ENCODE peak calls at places on chromosomes 2 and 18, in seven cellular contexts. One of them, this sample, is unnamed.

GRCh38 chr18:30280861-30281470 is 761.6 kb downstream of the DSC3 start:
- DNase-seq in astrocyte: peak
- DNase-seq in endothelial cell of umbilical vein: peak
- DNase-seq in neural progenitor cell: peak
- DNase-seq in hepatocyte: peak
- DNase-seq in A673: peak
- DNase-seq in fibroblast of lung: peak
- DNase-seq in this sample: peak

GRCh38 chr18:56983275-56983992 is 163.5 kb upstream of the BOD1L2 start:
- DNase-seq in fibroblast of lung: no peak
- DNase-seq in astrocyte: no peak
- DNase-seq in A673: no peak
- DNase-seq in hepatocyte: no peak
- DNase-seq in neural progenitor cell: no peak
- DNase-seq in endothelial cell of umbilical vein: no peak
- DNase-seq in this sample: no peak

GRCh38 chr2:13607139-13607538 is 890.4 kb downstream of the TRIB2 start:
- DNase-seq in A673: no peak
- DNase-seq in endothelial cell of umbilical vein: no peak
- DNase-seq in astrocyte: no peak
- DNase-seq in fibroblast of lung: no peak
- DNase-seq in neural progenitor cell: no peak
- DNase-seq in hepatocyte: no peak
- DNase-seq in this sample: no peak

GRCh38 chr2:188798159-188798558 is 176.0 kb upstream of the COL3A1 start:
- DNase-seq in astrocyte: no peak
- DNase-seq in hepatocyte: peak
- DNase-seq in A673: peak
- DNase-seq in endothelial cell of umbilical vein: peak
- DNase-seq in neural progenitor cell: no peak
- DNase-seq in fibroblast of lung: no peak
- DNase-seq in this sample: peak

GRCh38 chr18:21262244-21262643 is 20.2 kb downstream of the GREB1L start:
- DNase-seq in endothelial cell of umbilical vein: no peak
- DNase-seq in hepatocyte: no peak
- DNase-seq in fibroblast of lung: no peak
- DNase-seq in A673: no peak
- DNase-seq in neural progenitor cell: no peak
- DNase-seq in astrocyte: no peak
- DNase-seq in this sample: no peak

GRCh38 chr2:150162241-150162942 is 325.1 kb downstream of the RND3 start:
- DNase-seq in hepatocyte: no peak
- DNase-seq in endothelial cell of umbilical vein: peak
- DNase-seq in astrocyte: no peak
- DNase-seq in A673: no peak
- DNase-seq in fibroblast of lung: no peak
- DNase-seq in neural progenitor cell: no peak
- DNase-seq in this sample: no peak

GRCh38 chr18:44767807-44768206 is 87.1 kb downstream of the SETBP1 start:
- DNase-seq in A673: no peak
- DNase-seq in astrocyte: no peak
- DNase-seq in hepatocyte: no peak
- DNase-seq in endothelial cell of umbilical vein: no peak
- DNase-seq in neural progenitor cell: no peak
- DNase-seq in fibroblast of lung: no peak
- DNase-seq in this sample: no peak

GRCh38 chr18:61854578-61854977 is 38.2 kb downstream of the RNF152 start:
- DNase-seq in astrocyte: peak
- DNase-seq in A673: no peak
- DNase-seq in neural progenitor cell: no peak
- DNase-seq in endothelial cell of umbilical vein: peak
- DNase-seq in hepatocyte: no peak
- DNase-seq in fibroblast of lung: peak
- DNase-seq in this sample: no peak

GRCh38 chr2:45935791-45936622 is 284.5 kb downstream of the PRKCE start:
- DNase-seq in fibroblast of lung: peak
- DNase-seq in hepatocyte: peak
- DNase-seq in endothelial cell of umbilical vein: peak
- DNase-seq in astrocyte: peak
- DNase-seq in neural progenitor cell: peak
- DNase-seq in A673: peak
- DNase-seq in this sample: peak

GRCh38 chr2:175847128-175847527 is 154.9 kb downstream of the LNPK start:
- DNase-seq in A673: no peak
- DNase-seq in endothelial cell of umbilical vein: no peak
- DNase-seq in fibroblast of lung: no peak
- DNase-seq in astrocyte: no peak
- DNase-seq in neural progenitor cell: no peak
- DNase-seq in hepatocyte: no peak
- DNase-seq in this sample: no peak

GRCh38 chr2:193894090-193894489 is 1699.4 kb upstream of the TMEFF2 start:
- DNase-seq in neural progenitor cell: no peak
- DNase-seq in endothelial cell of umbilical vein: no peak
- DNase-seq in astrocyte: no peak
- DNase-seq in A673: no peak
- DNase-seq in fibroblast of lung: no peak
- DNase-seq in hepatocyte: no peak
- DNase-seq in this sample: no peak

GRCh38 chr2:161798027-161798426 is 173.8 kb downstream of the SLC4A10 start:
- DNase-seq in hepatocyte: no peak
- DNase-seq in endothelial cell of umbilical vein: no peak
- DNase-seq in A673: no peak
- DNase-seq in fibroblast of lung: no peak
- DNase-seq in neural progenitor cell: no peak
- DNase-seq in astrocyte: no peak
- DNase-seq in this sample: no peak

GRCh38 chr2:26540306-26540705 is 62.4 kb upstream of the OTOF start:
- DNase-seq in fibroblast of lung: no peak
- DNase-seq in endothelial cell of umbilical vein: no peak
- DNase-seq in A673: no peak
- DNase-seq in neural progenitor cell: no peak
- DNase-seq in hepatocyte: no peak
- DNase-seq in astrocyte: no peak
- DNase-seq in this sample: no peak

GRCh38 chr2:134181219-134181618 is 72.7 kb upstream of the MGAT5 start:
- DNase-seq in fibroblast of lung: no peak
- DNase-seq in A673: no peak
- DNase-seq in astrocyte: no peak
- DNase-seq in endothelial cell of umbilical vein: no peak
- DNase-seq in hepatocyte: no peak
- DNase-seq in neural progenitor cell: no peak
- DNase-seq in this sample: no peak

GRCh38 chr2:161030260-161031063 is 129.8 kb upstream of the TANK start:
- DNase-seq in astrocyte: peak
- DNase-seq in neural progenitor cell: no peak
- DNase-seq in fibroblast of lung: peak
- DNase-seq in hepatocyte: peak
- DNase-seq in endothelial cell of umbilical vein: no peak
- DNase-seq in A673: no peak
- DNase-seq in this sample: peak

GRCh38 chr18:47872426-47872825 is 58.0 kb downstream of the SMAD2 start:
- DNase-seq in neural progenitor cell: no peak
- DNase-seq in fibroblast of lung: no peak
- DNase-seq in A673: no peak
- DNase-seq in hepatocyte: no peak
- DNase-seq in endothelial cell of umbilical vein: no peak
- DNase-seq in astrocyte: no peak
- DNase-seq in this sample: no peak

GRCh38 chr2:113754989-113755689 is 1.3 kb downstream of the SLC35F5 start:
- DNase-seq in fibroblast of lung: peak
- DNase-seq in astrocyte: peak
- DNase-seq in A673: no peak
- DNase-seq in hepatocyte: peak
- DNase-seq in neural progenitor cell: no peak
- DNase-seq in endothelial cell of umbilical vein: peak
- DNase-seq in this sample: peak

GRCh38 chr2:172285010-172285621 is 142.3 kb upstream of the ITGA6 start:
- DNase-seq in neural progenitor cell: peak
- DNase-seq in endothelial cell of umbilical vein: peak
- DNase-seq in fibroblast of lung: peak
- DNase-seq in astrocyte: peak
- DNase-seq in hepatocyte: no peak
- DNase-seq in A673: peak
- DNase-seq in this sample: peak

GRCh38 chr2:69466728-69467127 is 29.5 kb upstream of the NFU1 start:
- DNase-seq in fibroblast of lung: peak
- DNase-seq in neural progenitor cell: no peak
- DNase-seq in astrocyte: peak
- DNase-seq in endothelial cell of umbilical vein: no peak
- DNase-seq in A673: no peak
- DNase-seq in hepatocyte: no peak
- DNase-seq in this sample: no peak

GRCh38 chr2:43341959-43342757 is 115.8 kb upstream of the ZFP36L2 start:
- DNase-seq in A673: no peak
- DNase-seq in hepatocyte: no peak
- DNase-seq in astrocyte: no peak
- DNase-seq in endothelial cell of umbilical vein: no peak
- DNase-seq in neural progenitor cell: no peak
- DNase-seq in fibroblast of lung: no peak
- DNase-seq in this sample: no peak

GRCh38 chr18:76819411-76820136 is 2.8 kb upstream of the ZNF236 start:
- DNase-seq in hepatocyte: no peak
- DNase-seq in neural progenitor cell: no peak
- DNase-seq in A673: no peak
- DNase-seq in fibroblast of lung: no peak
- DNase-seq in astrocyte: no peak
- DNase-seq in endothelial cell of umbilical vein: no peak
- DNase-seq in this sample: no peak
- H3K27ac ChIP-seq in hepatocyte: no peak
- H3K27ac ChIP-seq in neural progenitor cell: no peak
- H3K27ac ChIP-seq in A673: no peak
- H3K27ac ChIP-seq in fibroblast of lung: no peak
- H3K27ac ChIP-seq in astrocyte: no peak
- H3K27ac ChIP-seq in endothelial cell of umbilical vein: no peak
- H3K27ac ChIP-seq in this sample: no peak

GRCh38 chr2:70766357-70767093 is 1.5 kb downstream of the ADD2 start:
- DNase-seq in A673: no peak
- DNase-seq in hepatocyte: no peak
- DNase-seq in neural progenitor cell: no peak
- DNase-seq in astrocyte: no peak
- DNase-seq in endothelial cell of umbilical vein: no peak
- DNase-seq in fibroblast of lung: no peak
- DNase-seq in this sample: no peak
- TF ChIP-seq EZH2 in A673: no peak
- TF ChIP-seq EZH2 in hepatocyte: no peak
- TF ChIP-seq EZH2 in neural progenitor cell: no peak
- TF ChIP-seq EZH2 in astrocyte: no peak
- TF ChIP-seq EZH2 in endothelial cell of umbilical vein: no peak
- TF ChIP-seq EZH2 in fibroblast of lung: no peak
- TF ChIP-seq EZH2 in this sample: peak

DNA sequence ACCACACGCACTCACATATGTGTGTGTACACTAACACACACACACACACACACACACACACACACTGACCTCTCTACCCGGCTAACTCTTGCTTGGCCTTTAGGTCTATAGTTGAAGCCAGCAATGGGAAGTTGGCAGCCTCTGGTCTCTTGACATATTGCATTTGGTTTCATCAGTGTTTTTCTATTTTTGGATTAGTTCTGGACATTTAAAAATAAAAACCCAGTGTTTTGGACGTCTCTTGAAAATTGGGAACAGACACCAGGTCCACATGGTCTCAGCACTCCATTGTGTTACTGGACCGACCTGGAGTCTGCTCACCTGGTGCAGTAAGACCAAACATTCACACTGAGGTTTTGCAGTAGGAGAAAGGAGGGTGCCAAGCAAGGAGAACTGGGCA is 50.4 kb upstream of the AFF3 start:
- DNase-seq in A673: no peak
- DNase-seq in fibroblast of lung: no peak
- DNase-seq in endothelial cell of umbilical vein: no peak
- DNase-seq in hepatocyte: no peak
- DNase-seq in neural progenitor cell: no peak
- DNase-seq in astrocyte: no peak
- DNase-seq in this sample: no peak
- H3K27ac ChIP-seq in A673: no peak
- H3K27ac ChIP-seq in fibroblast of lung: no peak
- H3K27ac ChIP-seq in endothelial cell of umbilical vein: peak
- H3K27ac ChIP-seq in hepatocyte: peak
- H3K27ac ChIP-seq in neural progenitor cell: no peak
- H3K27ac ChIP-seq in astrocyte: no peak
- H3K27ac ChIP-seq in this sample: no peak

GRCh38 chr2:102357975-102358374 is 2.4 kb downstream of the IL18R1 start:
- DNase-seq in fibroblast of lung: no peak
- DNase-seq in astrocyte: no peak
- DNase-seq in hepatocyte: no peak
- DNase-seq in neural progenitor cell: no peak
- DNase-seq in endothelial cell of umbilical vein: no peak
- DNase-seq in A673: no peak
- DNase-seq in this sample: no peak

GRCh38 chr2:102358496-102358895 is 2.9 kb downstream of the IL18R1 start:
- DNase-seq in neural progenitor cell: no peak
- DNase-seq in endothelial cell of umbilical vein: no peak
- DNase-seq in astrocyte: no peak
- DNase-seq in hepatocyte: no peak
- DNase-seq in fibroblast of lung: no peak
- DNase-seq in A673: no peak
- DNase-seq in this sample: no peak

GRCh38 chr2:102356741-102357140 is 1.1 kb downstream of the IL18R1 start:
- DNase-seq in A673: no peak
- DNase-seq in endothelial cell of umbilical vein: no peak
- DNase-seq in astrocyte: no peak
- DNase-seq in neural progenitor cell: no peak
- DNase-seq in hepatocyte: no peak
- DNase-seq in fibroblast of lung: no peak
- DNase-seq in this sample: no peak

GRCh38 chr2:102356381-102356712 is 751 bp downstream of the IL18R1 start:
- DNase-seq in astrocyte: no peak
- DNase-seq in neural progenitor cell: no peak
- DNase-seq in A673: no peak
- DNase-seq in fibroblast of lung: no peak
- DNase-seq in endothelial cell of umbilical vein: no peak
- DNase-seq in hepatocyte: no peak
- DNase-seq in this sample: no peak

DNA sequence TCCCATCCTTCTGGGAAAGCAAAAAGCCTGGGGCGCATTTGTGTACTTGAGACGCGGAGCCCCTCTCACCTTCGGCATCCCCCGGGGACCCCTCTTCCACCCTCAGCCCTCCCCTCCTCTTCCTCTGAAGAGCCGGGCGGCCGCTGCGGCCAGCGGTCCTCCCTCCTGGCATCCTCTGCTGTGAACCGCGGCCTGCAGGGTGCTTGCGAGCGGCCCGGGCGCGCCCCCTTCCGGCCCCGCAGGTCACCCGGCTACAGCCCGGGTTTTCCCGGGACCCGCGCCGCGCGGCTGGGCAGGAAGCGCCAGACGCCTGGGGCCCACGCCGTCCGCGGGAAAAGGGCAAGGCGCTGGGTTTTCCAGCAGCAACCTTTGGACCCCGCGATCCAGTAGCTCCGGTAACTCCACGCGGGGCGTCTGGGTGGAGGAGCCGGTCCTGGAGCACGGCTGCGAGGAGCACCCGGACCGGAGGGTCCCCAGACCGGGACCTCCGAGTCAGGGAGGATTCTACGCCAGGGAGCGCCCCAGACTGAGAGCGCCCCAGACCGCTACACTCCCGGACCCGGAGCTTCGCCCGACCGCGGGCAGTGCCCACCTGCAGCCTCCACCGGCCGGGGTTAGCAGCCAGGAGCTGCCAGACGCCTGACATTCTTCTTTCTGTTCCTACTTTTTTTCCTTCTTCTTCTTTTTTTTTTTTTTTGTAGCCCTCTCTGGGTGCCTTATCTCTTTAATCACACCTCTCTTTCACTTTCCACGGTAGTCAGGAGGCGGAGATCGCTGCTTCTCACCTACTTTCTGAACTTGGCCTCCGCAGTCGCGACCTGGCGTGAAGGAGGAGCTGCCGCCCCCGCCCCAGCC is at the start of gene IL18R1:
- DNase-seq in hepatocyte: peak
- DNase-seq in endothelial cell of umbilical vein: peak
- DNase-seq in astrocyte: peak
- DNase-seq in A673: peak
- DNase-seq in fibroblast of lung: peak
- DNase-seq in neural progenitor cell: peak
- DNase-seq in this sample: peak
- TF ChIP-seq EZH2 in hepatocyte: no peak
- TF ChIP-seq EZH2 in endothelial cell of umbilical vein: no peak
- TF ChIP-seq EZH2 in astrocyte: no peak
- TF ChIP-seq EZH2 in A673: peak
- TF ChIP-seq EZH2 in fibroblast of lung: no peak
- TF ChIP-seq EZH2 in neural progenitor cell: peak
- TF ChIP-seq EZH2 in this sample: no peak